ENCODE peak calls at places on chromosomes 13 and 19, in eight cellular contexts. A, S, L, U, Y, X, R and M are unnamed samples.

GRCh38 chr13:38421590-38422560 is 72.2 kb downstream of the UFM1 start:
- DNase-seq in A (no peak), S (peak; percentile 31), L (no peak), U (no peak), Y (peak; percentile 27), X (no peak), R (no peak), M (no peak)

GRCh38 chr13:26221399-26221720 is 754 bp downstream of the RNF6 start:
- DNase-seq in A (no peak), S (no peak), L (no peak), U (no peak), Y (no peak), X (no peak), R (no peak), M (no peak)

GRCh38 chr13:45433381-45433790 is 15.2 kb upstream of the SLC25A30 start:
- DNase-seq in A (no peak), S (no peak), L (no peak), U (no peak), Y (no peak), X (no peak), R (no peak), M (no peak)

GRCh38 chr13:47508518-47509228 is 492.4 kb downstream of the SUCLA2 start:
- DNase-seq in A (no peak), S (no peak), L (no peak), U (no peak), Y (peak; percentile 30), X (no peak), R (no peak), M (no peak)

GRCh38 chr13:43058318-43058674 is 34.9 kb downstream of the DNAJC15 start:
- DNase-seq in A (no peak), S (peak; percentile 81), L (no peak), U (no peak), Y (peak; percentile 39), X (no peak), R (no peak), M (peak; percentile 53)

GRCh38 chr13:111184685-111185401 is 69.7 kb downstream of the ARHGEF7 start:
- DNase-seq in A (no peak), S (peak; percentile 68), L (peak; percentile 19), U (no peak), Y (no peak), X (no peak), R (no peak), M (no peak)

GRCh38 chr19:51020988-51021651 is 1.6 kb upstream of the KLK10 start:
- DNase-seq in A (no peak), S (peak; percentile 49), L (no peak), U (no peak), Y (peak; percentile 56), X (no peak), R (no peak), M (no peak)

GRCh38 chr13:41931337-41931736 is 29.6 kb downstream of the VWA8 start:
- DNase-seq in A (no peak), S (no peak), L (no peak), U (no peak), Y (peak; percentile 63), X (no peak), R (no peak), M (no peak)

GRCh38 chr19:3968556-3969434 is 2.1 kb downstream of the DAPK3 start:
- DNase-seq in A (no peak), S (peak; percentile 99), L (no peak), U (peak; percentile 99), Y (peak; percentile 100), X (no peak), R (no peak), M (peak; percentile 99)

GRCh38 chr13:60645552-60646138 is 248.6 kb downstream of the TDRD3 start:
- DNase-seq in A (no peak), S (no peak), L (no peak), U (no peak), Y (no peak), X (no peak), R (no peak), M (no peak)

GRCh38 chr13:47397739-47398138 is 500.9 kb upstream of the HTR2A start:
- DNase-seq in A (no peak), S (peak; percentile 51), L (no peak), U (no peak), Y (peak; percentile 39), X (no peak), R (no peak), M (no peak)

GRCh38 chr19:7916137-7916907 is 1.7 kb downstream of the TGFBR3L start:
- DNase-seq in A (peak; percentile 57), S (no peak), L (peak; percentile 64), U (no peak), Y (no peak), X (no peak), R (no peak), M (no peak)

GRCh38 chr13:102897371-102898138 is 51.7 kb downstream of the ERCC5 start:
- DNase-seq in A (no peak), S (no peak), L (no peak), U (no peak), Y (no peak), X (no peak), R (no peak), M (no peak)

GRCh38 chr19:56995298-56995697 is 124.5 kb upstream of the USP29 start:
- DNase-seq in A (no peak), S (no peak), L (no peak), U (no peak), Y (no peak), X (no peak), R (no peak), M (no peak)

GRCh38 chr13:77740931-77741586 is 43.6 kb downstream of the SLAIN1 start:
- DNase-seq in A (no peak), S (no peak), L (no peak), U (no peak), Y (no peak), X (no peak), R (peak; percentile 78), M (no peak)

GRCh38 chr13:23828866-23829265 is 60.3 kb downstream of the MIPEP start:
- DNase-seq in A (no peak), S (no peak), L (no peak), U (no peak), Y (peak; percentile 33), X (no peak), R (no peak), M (no peak)

GRCh38 chr13:59391696-59392095 is 772.0 kb downstream of the DIAPH3 start:
- DNase-seq in A (peak; percentile 16), S (peak; percentile 77), L (peak; percentile 33), U (peak; percentile 54), Y (peak; percentile 84), X (peak; percentile 18), R (peak; percentile 20), M (peak; percentile 47)

GRCh38 chr19:14434543-14435319 is 1.6 kb downstream of the PKN1 start:
- DNase-seq in A (no peak), S (peak; percentile 79), L (peak; percentile 28), U (peak; percentile 26), Y (peak; percentile 68), X (no peak), R (peak; percentile 38), M (no peak)

GRCh38 chr13:48817166-48817802 is 158.4 kb upstream of the FNDC3A start:
- DNase-seq in A (no peak), S (no peak), L (no peak), U (no peak), Y (no peak), X (no peak), R (no peak), M (no peak)

GRCh38 chr19:33840382-33840781 is 43.7 kb downstream of the KCTD15 start:
- DNase-seq in A (no peak), S (no peak), L (no peak), U (no peak), Y (no peak), X (no peak), R (no peak), M (no peak)

GRCh38 chr13:44904982-44905381 is 84.3 kb downstream of the NUFIP1 start:
- DNase-seq in A (no peak), S (peak; percentile 97), L (no peak), U (peak; percentile 62), Y (peak; percentile 96), X (no peak), R (peak; percentile 5), M (peak; percentile 97)

GRCh38 chr19:4539697-4540581 is at the start of gene LRG1:
- DNase-seq in A (no peak), S (no peak), L (no peak), U (no peak), Y (no peak), X (no peak), R (peak; percentile 27), M (no peak)

GRCh38 chr19:10812902-10813404 is 23.1 kb downstream of the TMED1 start:
- DNase-seq in A (no peak), S (peak; percentile 93), L (no peak), U (peak; percentile 86), Y (peak; percentile 93), X (no peak), R (peak; percentile 25), M (peak; percentile 81)

GRCh38 chr19:17526922-17527321 is 15.5 kb downstream of the PGLS start:
- DNase-seq in A (no peak), S (no peak), L (no peak), U (no peak), Y (no peak), X (no peak), R (no peak), M (no peak)

GRCh38 chr19:5891938-5892771 is 11.4 kb downstream of the NDUFA11 start:
- DNase-seq in A (no peak), S (peak; percentile 18), L (no peak), U (no peak), Y (peak; percentile 41), X (no peak), R (peak; percentile 38), M (no peak)

GRCh38 chr13:50783940-50784339 is 59.6 kb downstream of the DLEU7 start:
- DNase-seq in A (no peak), S (no peak), L (no peak), U (no peak), Y (no peak), X (no peak), R (no peak), M (no peak)